ENCODE peak calls at places on chromosome 9, in ten cellular contexts. One of them, this sample, is unnamed.

GRCh38 chr9:131012396-131012917 is 3.5 kb downstream of the LAMC3 start:
- DNase-seq in adrenal gland: no peak
- DNase-seq in adipocyte: peak
- DNase-seq in activated T-helper 9 cell treated with anti-CD3 and anti-CD28 coated beads, Interleukin-2, amount 50 U/mL, for 16 hours: no peak
- DNase-seq in NCI-H2227 treated with DMSO at 0.1 percent for 48 hours: no peak
- DNase-seq in activated B cell treated with CpG ODN at 0.5 μM for 24 hours: no peak
- DNase-seq in hepatocyte: peak
- DNase-seq in GM12865: no peak
- DNase-seq in heart left ventricle: peak
- DNase-seq in NCI-H1105 treated with DMSO at 0.1 percent for 48 hours: no peak
- DNase-seq in this sample: no peak

GRCh38 chr9:98522487-98522886 is 186.2 kb downstream of the GABBR2 start:
- DNase-seq in adrenal gland: no peak
- DNase-seq in adipocyte: no peak
- DNase-seq in activated T-helper 9 cell treated with anti-CD3 and anti-CD28 coated beads, Interleukin-2, amount 50 U/mL, for 16 hours: no peak
- DNase-seq in NCI-H2227 treated with DMSO at 0.1 percent for 48 hours: no peak
- DNase-seq in activated B cell treated with CpG ODN at 0.5 μM for 24 hours: no peak
- DNase-seq in hepatocyte: no peak
- DNase-seq in GM12865: no peak
- DNase-seq in heart left ventricle: no peak
- DNase-seq in NCI-H1105 treated with DMSO at 0.1 percent for 48 hours: no peak
- DNase-seq in this sample: no peak

GRCh38 chr9:128916204-128916603 is 4.6 kb upstream of the PHYHD1 start:
- DNase-seq in adrenal gland: no peak
- DNase-seq in adipocyte: no peak
- DNase-seq in activated T-helper 9 cell treated with anti-CD3 and anti-CD28 coated beads, Interleukin-2, amount 50 U/mL, for 16 hours: no peak
- DNase-seq in NCI-H2227 treated with DMSO at 0.1 percent for 48 hours: no peak
- DNase-seq in activated B cell treated with CpG ODN at 0.5 μM for 24 hours: no peak
- DNase-seq in hepatocyte: no peak
- DNase-seq in GM12865: no peak
- DNase-seq in heart left ventricle: peak
- DNase-seq in NCI-H1105 treated with DMSO at 0.1 percent for 48 hours: no peak
- DNase-seq in this sample: peak

GRCh38 chr9:22098636-22099332 is 89.7 kb upstream of the CDKN2B start:
- DNase-seq in adrenal gland: no peak
- DNase-seq in adipocyte: no peak
- DNase-seq in activated T-helper 9 cell treated with anti-CD3 and anti-CD28 coated beads, Interleukin-2, amount 50 U/mL, for 16 hours: no peak
- DNase-seq in NCI-H2227 treated with DMSO at 0.1 percent for 48 hours: no peak
- DNase-seq in activated B cell treated with CpG ODN at 0.5 μM for 24 hours: no peak
- DNase-seq in hepatocyte: peak
- DNase-seq in GM12865: no peak
- DNase-seq in heart left ventricle: no peak
- DNase-seq in NCI-H1105 treated with DMSO at 0.1 percent for 48 hours: no peak
- DNase-seq in this sample: no peak

GRCh38 chr9:21455320-21455719 is 15.1 kb downstream of the IFNA1 start:
- DNase-seq in adrenal gland: no peak
- DNase-seq in adipocyte: peak
- DNase-seq in activated T-helper 9 cell treated with anti-CD3 and anti-CD28 coated beads, Interleukin-2, amount 50 U/mL, for 16 hours: no peak
- DNase-seq in NCI-H2227 treated with DMSO at 0.1 percent for 48 hours: peak
- DNase-seq in activated B cell treated with CpG ODN at 0.5 μM for 24 hours: no peak
- DNase-seq in hepatocyte: peak
- DNase-seq in GM12865: peak
- DNase-seq in heart left ventricle: no peak
- DNase-seq in NCI-H1105 treated with DMSO at 0.1 percent for 48 hours: no peak
- DNase-seq in this sample: no peak

GRCh38 chr9:131096490-131097258 is at the start of gene AIF1L:
- DNase-seq in adrenal gland: no peak
- DNase-seq in adipocyte: peak
- DNase-seq in activated T-helper 9 cell treated with anti-CD3 and anti-CD28 coated beads, Interleukin-2, amount 50 U/mL, for 16 hours: no peak
- DNase-seq in NCI-H2227 treated with DMSO at 0.1 percent for 48 hours: no peak
- DNase-seq in activated B cell treated with CpG ODN at 0.5 μM for 24 hours: no peak
- DNase-seq in hepatocyte: peak
- DNase-seq in GM12865: no peak
- DNase-seq in heart left ventricle: no peak
- DNase-seq in NCI-H1105 treated with DMSO at 0.1 percent for 48 hours: peak
- DNase-seq in this sample: peak

GRCh38 chr9:120901704-120902103 is 24.7 kb upstream of the PHF19 start:
- DNase-seq in adrenal gland: no peak
- DNase-seq in adipocyte: no peak
- DNase-seq in activated T-helper 9 cell treated with anti-CD3 and anti-CD28 coated beads, Interleukin-2, amount 50 U/mL, for 16 hours: no peak
- DNase-seq in NCI-H2227 treated with DMSO at 0.1 percent for 48 hours: no peak
- DNase-seq in activated B cell treated with CpG ODN at 0.5 μM for 24 hours: no peak
- DNase-seq in hepatocyte: no peak
- DNase-seq in GM12865: peak
- DNase-seq in heart left ventricle: no peak
- DNase-seq in NCI-H1105 treated with DMSO at 0.1 percent for 48 hours: no peak
- DNase-seq in this sample: no peak

GRCh38 chr9:85900504-85901201 is 40.3 kb upstream of the NAA35 start:
- DNase-seq in adrenal gland: peak
- DNase-seq in adipocyte: peak
- DNase-seq in activated T-helper 9 cell treated with anti-CD3 and anti-CD28 coated beads, Interleukin-2, amount 50 U/mL, for 16 hours: no peak
- DNase-seq in NCI-H2227 treated with DMSO at 0.1 percent for 48 hours: peak
- DNase-seq in activated B cell treated with CpG ODN at 0.5 μM for 24 hours: no peak
- DNase-seq in hepatocyte: peak
- DNase-seq in GM12865: peak
- DNase-seq in heart left ventricle: no peak
- DNase-seq in NCI-H1105 treated with DMSO at 0.1 percent for 48 hours: no peak
- DNase-seq in this sample: no peak

GRCh38 chr9:104740596-104740995 is 6.9 kb upstream of the NIPSNAP3A start:
- DNase-seq in adrenal gland: no peak
- DNase-seq in adipocyte: peak
- DNase-seq in activated T-helper 9 cell treated with anti-CD3 and anti-CD28 coated beads, Interleukin-2, amount 50 U/mL, for 16 hours: no peak
- DNase-seq in NCI-H2227 treated with DMSO at 0.1 percent for 48 hours: no peak
- DNase-seq in activated B cell treated with CpG ODN at 0.5 μM for 24 hours: no peak
- DNase-seq in hepatocyte: no peak
- DNase-seq in GM12865: no peak
- DNase-seq in heart left ventricle: no peak
- DNase-seq in NCI-H1105 treated with DMSO at 0.1 percent for 48 hours: no peak
- DNase-seq in this sample: no peak

GRCh38 chr9:126965541-126966428 is 51.2 kb downstream of the RALGPS1 start:
- DNase-seq in adrenal gland: peak
- DNase-seq in adipocyte: peak
- DNase-seq in activated T-helper 9 cell treated with anti-CD3 and anti-CD28 coated beads, Interleukin-2, amount 50 U/mL, for 16 hours: no peak
- DNase-seq in NCI-H2227 treated with DMSO at 0.1 percent for 48 hours: peak
- DNase-seq in activated B cell treated with CpG ODN at 0.5 μM for 24 hours: no peak
- DNase-seq in hepatocyte: peak
- DNase-seq in GM12865: peak
- DNase-seq in heart left ventricle: no peak
- DNase-seq in NCI-H1105 treated with DMSO at 0.1 percent for 48 hours: no peak
- DNase-seq in this sample: no peak

GRCh38 chr9:92545002-92545510 is 9.3 kb upstream of the ECM2 start:
- DNase-seq in adrenal gland: no peak
- DNase-seq in adipocyte: no peak
- DNase-seq in activated T-helper 9 cell treated with anti-CD3 and anti-CD28 coated beads, Interleukin-2, amount 50 U/mL, for 16 hours: no peak
- DNase-seq in NCI-H2227 treated with DMSO at 0.1 percent for 48 hours: no peak
- DNase-seq in activated B cell treated with CpG ODN at 0.5 μM for 24 hours: no peak
- DNase-seq in hepatocyte: no peak
- DNase-seq in GM12865: no peak
- DNase-seq in heart left ventricle: no peak
- DNase-seq in NCI-H1105 treated with DMSO at 0.1 percent for 48 hours: no peak
- DNase-seq in this sample: peak

GRCh38 chr9:81480828-81481604 is 208.3 kb downstream of the TLE1 start:
- DNase-seq in adrenal gland: no peak
- DNase-seq in adipocyte: no peak
- DNase-seq in activated T-helper 9 cell treated with anti-CD3 and anti-CD28 coated beads, Interleukin-2, amount 50 U/mL, for 16 hours: no peak
- DNase-seq in NCI-H2227 treated with DMSO at 0.1 percent for 48 hours: no peak
- DNase-seq in activated B cell treated with CpG ODN at 0.5 μM for 24 hours: no peak
- DNase-seq in hepatocyte: no peak
- DNase-seq in GM12865: no peak
- DNase-seq in heart left ventricle: no peak
- DNase-seq in NCI-H1105 treated with DMSO at 0.1 percent for 48 hours: no peak
- DNase-seq in this sample: no peak

GRCh38 chr9:137279741-137280477 is 2.4 kb downstream of the TOR4A start:
- DNase-seq in adrenal gland: peak
- DNase-seq in adipocyte: no peak
- DNase-seq in activated T-helper 9 cell treated with anti-CD3 and anti-CD28 coated beads, Interleukin-2, amount 50 U/mL, for 16 hours: no peak
- DNase-seq in NCI-H2227 treated with DMSO at 0.1 percent for 48 hours: no peak
- DNase-seq in activated B cell treated with CpG ODN at 0.5 μM for 24 hours: no peak
- DNase-seq in hepatocyte: peak
- DNase-seq in GM12865: no peak
- DNase-seq in heart left ventricle: no peak
- DNase-seq in NCI-H1105 treated with DMSO at 0.1 percent for 48 hours: no peak
- DNase-seq in this sample: peak

GRCh38 chr9:19922476-19923118 is 133.8 kb upstream of the SLC24A2 start:
- DNase-seq in adrenal gland: peak
- DNase-seq in adipocyte: peak
- DNase-seq in activated T-helper 9 cell treated with anti-CD3 and anti-CD28 coated beads, Interleukin-2, amount 50 U/mL, for 16 hours: no peak
- DNase-seq in NCI-H2227 treated with DMSO at 0.1 percent for 48 hours: peak
- DNase-seq in activated B cell treated with CpG ODN at 0.5 μM for 24 hours: no peak
- DNase-seq in hepatocyte: peak
- DNase-seq in GM12865: no peak
- DNase-seq in heart left ventricle: no peak
- DNase-seq in NCI-H1105 treated with DMSO at 0.1 percent for 48 hours: peak
- DNase-seq in this sample: no peak

GRCh38 chr9:18626046-18626698 is 152.2 kb downstream of the ADAMTSL1 start:
- DNase-seq in adrenal gland: no peak
- DNase-seq in adipocyte: no peak
- DNase-seq in activated T-helper 9 cell treated with anti-CD3 and anti-CD28 coated beads, Interleukin-2, amount 50 U/mL, for 16 hours: no peak
- DNase-seq in NCI-H2227 treated with DMSO at 0.1 percent for 48 hours: no peak
- DNase-seq in activated B cell treated with CpG ODN at 0.5 μM for 24 hours: no peak
- DNase-seq in hepatocyte: no peak
- DNase-seq in GM12865: no peak
- DNase-seq in heart left ventricle: no peak
- DNase-seq in NCI-H1105 treated with DMSO at 0.1 percent for 48 hours: no peak
- DNase-seq in this sample: no peak

GRCh38 chr9:124218438-124219289 is 39.1 kb upstream of the NEK6 start:
- DNase-seq in adrenal gland: no peak
- DNase-seq in adipocyte: peak
- DNase-seq in activated T-helper 9 cell treated with anti-CD3 and anti-CD28 coated beads, Interleukin-2, amount 50 U/mL, for 16 hours: no peak
- DNase-seq in NCI-H2227 treated with DMSO at 0.1 percent for 48 hours: no peak
- DNase-seq in activated B cell treated with CpG ODN at 0.5 μM for 24 hours: peak
- DNase-seq in hepatocyte: peak
- DNase-seq in GM12865: peak
- DNase-seq in heart left ventricle: peak
- DNase-seq in NCI-H1105 treated with DMSO at 0.1 percent for 48 hours: no peak
- DNase-seq in this sample: peak

GRCh38 chr9:3386753-3387152 is 139.0 kb downstream of the RFX3 start:
- DNase-seq in adrenal gland: no peak
- DNase-seq in adipocyte: no peak
- DNase-seq in activated T-helper 9 cell treated with anti-CD3 and anti-CD28 coated beads, Interleukin-2, amount 50 U/mL, for 16 hours: no peak
- DNase-seq in NCI-H2227 treated with DMSO at 0.1 percent for 48 hours: no peak
- DNase-seq in activated B cell treated with CpG ODN at 0.5 μM for 24 hours: no peak
- DNase-seq in hepatocyte: no peak
- DNase-seq in GM12865: peak
- DNase-seq in heart left ventricle: no peak
- DNase-seq in NCI-H1105 treated with DMSO at 0.1 percent for 48 hours: no peak
- DNase-seq in this sample: no peak

GRCh38 chr9:20898885-20899554 is 132.4 kb downstream of the HACD4 start:
- DNase-seq in adrenal gland: no peak
- DNase-seq in adipocyte: peak
- DNase-seq in activated T-helper 9 cell treated with anti-CD3 and anti-CD28 coated beads, Interleukin-2, amount 50 U/mL, for 16 hours: no peak
- DNase-seq in NCI-H2227 treated with DMSO at 0.1 percent for 48 hours: no peak
- DNase-seq in activated B cell treated with CpG ODN at 0.5 μM for 24 hours: no peak
- DNase-seq in hepatocyte: peak
- DNase-seq in GM12865: no peak
- DNase-seq in heart left ventricle: no peak
- DNase-seq in NCI-H1105 treated with DMSO at 0.1 percent for 48 hours: no peak
- DNase-seq in this sample: no peak

GRCh38 chr9:70110194-70111041 is 66.8 kb downstream of the MAMDC2 start:
- DNase-seq in adrenal gland: no peak
- DNase-seq in adipocyte: no peak
- DNase-seq in activated T-helper 9 cell treated with anti-CD3 and anti-CD28 coated beads, Interleukin-2, amount 50 U/mL, for 16 hours: no peak
- DNase-seq in NCI-H2227 treated with DMSO at 0.1 percent for 48 hours: no peak
- DNase-seq in activated B cell treated with CpG ODN at 0.5 μM for 24 hours: no peak
- DNase-seq in hepatocyte: no peak
- DNase-seq in GM12865: peak
- DNase-seq in heart left ventricle: no peak
- DNase-seq in NCI-H1105 treated with DMSO at 0.1 percent for 48 hours: peak
- DNase-seq in this sample: no peak

GRCh38 chr9:23309800-23310199 is 516.2 kb downstream of the ELAVL2 start:
- DNase-seq in adrenal gland: no peak
- DNase-seq in adipocyte: peak
- DNase-seq in activated T-helper 9 cell treated with anti-CD3 and anti-CD28 coated beads, Interleukin-2, amount 50 U/mL, for 16 hours: no peak
- DNase-seq in NCI-H2227 treated with DMSO at 0.1 percent for 48 hours: no peak
- DNase-seq in activated B cell treated with CpG ODN at 0.5 μM for 24 hours: no peak
- DNase-seq in hepatocyte: no peak
- DNase-seq in GM12865: no peak
- DNase-seq in heart left ventricle: no peak
- DNase-seq in NCI-H1105 treated with DMSO at 0.1 percent for 48 hours: no peak
- DNase-seq in this sample: no peak

GRCh38 chr9:131500377-131500776 is 2.3 kb upstream of the POMT1 start:
- DNase-seq in adrenal gland: no peak
- DNase-seq in adipocyte: no peak
- DNase-seq in activated T-helper 9 cell treated with anti-CD3 and anti-CD28 coated beads, Interleukin-2, amount 50 U/mL, for 16 hours: peak
- DNase-seq in NCI-H2227 treated with DMSO at 0.1 percent for 48 hours: no peak
- DNase-seq in activated B cell treated with CpG ODN at 0.5 μM for 24 hours: no peak
- DNase-seq in hepatocyte: no peak
- DNase-seq in GM12865: no peak
- DNase-seq in heart left ventricle: no peak
- DNase-seq in NCI-H1105 treated with DMSO at 0.1 percent for 48 hours: no peak
- DNase-seq in this sample: no peak